ENCODE peak calls at places on chromosomes 16 and 17, in seven cellular contexts. U, M, S, I, Y, E and R are unnamed samples.

GRCh38 chr17:266701-267656 is 85.5 kb upstream of the DOC2B start:
- DNase-seq in U (peak; percentile 10), S (no peak), Y (no peak), E (no peak), M (no peak), I (no peak), R (peak; percentile 55)

GRCh38 chr16:30941600-30942420 is 7.1 kb upstream of the ORAI3 start:
- DNase-seq in I (peak; percentile 46), E (peak; percentile 61), U (peak; percentile 73), M (no peak), S (peak; percentile 78), Y (peak; percentile 56), R (no peak)

GRCh38 chr16:86639354-86639753 is 61.0 kb downstream of the FOXL1 start:
- DNase-seq in E (no peak), S (no peak), U (no peak), M (no peak), Y (no peak), I (no peak), R (no peak)

GRCh38 chr17:5608696-5609095 is 24.4 kb upstream of the NLRP1 start:
- DNase-seq in E (no peak), U (no peak), M (no peak), S (no peak), I (no peak), Y (no peak), R (no peak)

GRCh38 chr16:8173111-8173644 is 417.1 kb downstream of the TMEM114 start:
- DNase-seq in Y (peak; percentile 41), U (no peak), E (peak; percentile 17), I (peak; percentile 23), M (peak; percentile 54), S (peak; percentile 67), R (peak; percentile 75)

GRCh38 chr16:79372504-79373184 is 227.9 kb downstream of the MAF start:
- DNase-seq in E (no peak), S (peak; percentile 35), U (no peak), I (no peak), M (no peak), Y (no peak), R (no peak)

GRCh38 chr16:50548659-50549560 is 714 bp downstream of the NKD1 start:
- DNase-seq in E (no peak), S (peak; percentile 20), I (no peak), U (no peak), Y (no peak), M (no peak), R (no peak)

GRCh38 chr16:88473666-88474534 is 20.8 kb downstream of the ZFPM1 start:
- DNase-seq in S (no peak), I (no peak), U (no peak), Y (no peak), M (no peak), E (no peak), R (no peak)

GRCh38 chr16:81401035-81401950 is 43.3 kb upstream of the CMIP start:
- DNase-seq in S (peak; percentile 96), U (no peak), I (peak; percentile 66), M (no peak), Y (peak; percentile 74), E (peak; percentile 13), R (no peak)

GRCh38 chr16:62280556-62280955 is 244.3 kb upstream of the CDH8 start:
- DNase-seq in U (no peak), S (no peak), Y (no peak), E (no peak), I (no peak), M (no peak), R (no peak)

GRCh38 chr17:42475853-42476252 is 17.2 kb downstream of the ATP6V0A1 start:
- DNase-seq in I (no peak), M (no peak), E (no peak), Y (no peak), S (no peak), U (no peak), R (no peak)

GRCh38 chr16:4537376-4538066 is 1.1 kb downstream of the CDIP1 start:
- DNase-seq in U (peak; percentile 21), M (no peak), S (peak; percentile 35), Y (no peak), E (peak; percentile 14), I (no peak), R (no peak)

GRCh38 chr17:71180801-71181385 is 939.9 kb upstream of the SOX9 start:
- DNase-seq in Y (peak; percentile 71), I (no peak), E (peak; percentile 20), U (no peak), S (peak; percentile 16), M (no peak), R (no peak)

GRCh38 chr16:6644916-6645315 is 687.7 kb upstream of the RBFOX1 start:
- DNase-seq in U (no peak), I (no peak), S (no peak), E (no peak), M (no peak), Y (no peak), R (no peak)

GRCh38 chr16:80198265-80198994 is 342.4 kb upstream of the DYNLRB2 start:
- DNase-seq in S (peak; percentile 29), I (no peak), U (no peak), E (no peak), M (no peak), Y (no peak), R (no peak)

GRCh38 chr16:73956592-73957495 is 339.8 kb upstream of the PSMD7 start:
- DNase-seq in M (no peak), U (no peak), Y (peak; percentile 63), S (peak; percentile 58), I (peak; percentile 32), E (peak; percentile 49), R (no peak)

GRCh38 chr17:28901866-28902818 is 737 bp downstream of the DHRS13 start:
- DNase-seq in Y (no peak), S (peak; percentile 18), M (peak; percentile 46), U (peak; percentile 66), E (peak; percentile 55), I (no peak), R (no peak)

GRCh38 chr17:37759014-37759637 is 14.3 kb upstream of the HNF1B start:
- DNase-seq in M (no peak), U (no peak), I (no peak), Y (no peak), S (no peak), E (no peak), R (no peak)

GRCh38 chr16:56041556-56042140 is 149.6 kb upstream of the GNAO1 start:
- DNase-seq in S (peak; percentile 50), Y (no peak), M (no peak), E (no peak), I (peak; percentile 7), U (no peak), R (no peak)

GRCh38 chr17:50028207-50029120 is 27.4 kb upstream of the ITGA3 start:
- DNase-seq in U (no peak), E (no peak), M (no peak), S (peak; percentile 96), I (no peak), Y (peak; percentile 52), R (no peak)

GRCh38 chr17:81417049-81417878 is 22.0 kb downstream of the BAHCC1 start:
- DNase-seq in M (no peak), U (no peak), Y (peak; percentile 60), I (no peak), E (no peak), S (no peak), R (no peak)

GRCh38 chr17:47225436-47225858 is 16.3 kb downstream of the MYL4 start:
- DNase-seq in S (peak; percentile 86), M (no peak), E (peak; percentile 33), U (no peak), Y (peak; percentile 72), I (peak; percentile 58), R (no peak)

GRCh38 chr17:74972107-74972972 is at the start of gene HID1:
- DNase-seq in E (peak; percentile 70), S (peak; percentile 51), M (peak; percentile 72), Y (no peak), U (peak; percentile 84), I (no peak), R (peak; percentile 70)

GRCh38 chr16:15811416-15811777 is 45.4 kb downstream of the MYH11 start:
- DNase-seq in Y (no peak), S (no peak), M (no peak), E (no peak), U (no peak), I (no peak), R (no peak)

GRCh38 chr16:1428511-1428910 is 2.4 kb upstream of the PERCC1 start:
- DNase-seq in Y (no peak), U (peak; percentile 60), S (no peak), E (no peak), M (no peak), I (no peak), R (no peak)
- TF ChIP-seq CTCF in Y (peak; percentile 39), U (peak; percentile 45), S (peak; percentile 22), E (no peak), M (no peak), I (peak; percentile 58), R (no peak)

DNA sequence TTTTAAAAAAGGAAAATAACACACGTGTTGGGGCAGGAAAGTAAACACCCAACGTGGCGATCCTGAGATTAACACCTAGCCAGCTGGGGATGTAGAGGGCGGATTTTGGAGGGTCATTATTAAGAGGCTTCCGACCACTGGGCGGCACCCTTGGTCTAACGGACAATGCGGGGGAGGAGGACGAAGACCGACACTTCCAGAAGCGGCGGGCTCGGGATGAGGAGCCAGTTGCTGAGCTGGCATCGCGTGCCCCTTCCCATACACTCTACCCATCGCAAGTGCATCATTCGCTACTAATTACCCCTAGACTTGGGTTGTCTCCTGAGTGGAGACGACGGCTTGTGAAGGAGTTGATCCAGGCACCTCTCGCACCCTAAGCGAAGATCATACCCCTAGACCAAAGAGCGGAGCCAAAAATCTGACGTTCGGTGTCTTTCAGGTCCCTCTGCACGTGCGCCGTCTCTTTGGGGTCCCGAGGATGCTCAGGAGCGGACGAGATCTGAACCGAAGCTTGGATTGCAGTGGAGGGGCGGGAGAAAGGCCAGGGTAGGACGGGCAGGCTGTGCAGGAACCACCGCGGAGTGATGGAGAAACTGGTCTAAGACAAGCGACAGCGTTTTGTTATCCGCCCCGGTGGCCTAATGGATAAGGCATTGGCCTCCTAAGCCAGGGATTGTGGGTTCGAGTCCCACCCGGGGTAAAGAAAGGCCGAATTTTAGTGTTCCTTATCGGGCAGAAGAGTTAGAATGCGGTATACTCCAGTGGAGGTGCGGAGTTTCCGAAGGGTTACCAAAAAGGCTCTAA is 17.6 kb downstream of the ZNF213 start:
- DNase-seq in I (peak; percentile 89), E (peak; percentile 86), S (peak; percentile 90), U (peak; percentile 69), M (peak; percentile 63), Y (peak; percentile 90), R (peak; percentile 95)
- TF ChIP-seq CTCF in I (peak; percentile 48), E (peak; percentile 35), S (peak; percentile 41), U (no peak), M (no peak), Y (peak; percentile 73), R (peak; percentile 56)

DNA sequence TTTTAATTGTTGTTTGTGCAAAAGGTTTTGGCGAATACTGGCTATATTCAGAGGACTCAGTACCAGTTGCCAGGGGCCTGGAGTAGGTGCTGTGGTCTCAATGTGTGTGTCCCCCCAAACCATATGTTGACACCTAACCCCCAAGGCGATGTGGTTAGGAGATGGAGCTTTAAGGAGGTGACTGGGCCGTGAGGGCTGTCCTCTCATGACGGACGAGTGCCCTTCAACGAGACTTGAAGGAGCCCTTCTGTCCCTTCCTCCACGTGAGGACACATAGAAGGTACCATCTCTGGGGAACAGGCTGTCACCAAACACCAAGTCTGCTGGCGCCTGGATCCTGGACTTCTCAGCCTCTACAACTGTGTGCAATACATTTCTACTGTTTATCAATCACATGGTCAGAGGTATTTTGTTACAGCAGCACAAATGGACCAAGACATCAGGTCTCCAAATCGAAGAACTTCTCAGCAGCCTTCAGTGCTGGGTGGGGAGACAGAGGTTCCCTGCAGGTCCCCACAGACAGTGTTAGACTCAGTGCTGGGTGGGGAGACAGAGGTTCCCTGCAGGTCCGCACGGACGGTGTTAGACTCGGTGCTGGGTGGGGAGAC is 24.8 kb upstream of the METRNL start:
- DNase-seq in E (no peak), M (no peak), U (no peak), S (no peak), Y (no peak), I (no peak), R (no peak)
- TF ChIP-seq CTCF in E (no peak), M (no peak), U (no peak), S (no peak), Y (no peak), I (no peak), R (no peak)

GRCh38 chr16:20348365-20349185 is 3.9 kb downstream of the UMOD start:
- DNase-seq in U (no peak), E (peak; percentile 35), S (no peak), M (no peak), I (no peak), Y (no peak), R (no peak)
- TF ChIP-seq CTCF in U (no peak), E (peak; percentile 38), S (no peak), M (no peak), I (no peak), Y (no peak), R (no peak)